ENCODE peak calls at places on chromosomes 1 and 21, in five cellular contexts. One of them, this sample, is unnamed.

GRCh38 chr1:165768513-165769394 is at the start of gene TMCO1:
- DNase-seq in transverse colon: peak
- DNase-seq in uterus: peak
- DNase-seq in HCT116: peak
- DNase-seq in K562: peak
- DNase-seq in this sample: peak

GRCh38 chr1:226634156-226634588 is 85.6 kb downstream of the STUM start:
- DNase-seq in HCT116: peak
- DNase-seq in uterus: peak
- DNase-seq in K562: peak
- DNase-seq in transverse colon: peak
- DNase-seq in this sample: no peak

GRCh38 chr1:59008599-59009347 is 224.9 kb upstream of the JUN start:
- DNase-seq in K562: peak
- DNase-seq in uterus: no peak
- DNase-seq in transverse colon: no peak
- DNase-seq in HCT116: no peak
- DNase-seq in this sample: no peak

GRCh38 chr1:77438239-77438913 is 156.6 kb downstream of the AK5 start:
- DNase-seq in HCT116: no peak
- DNase-seq in transverse colon: no peak
- DNase-seq in uterus: no peak
- DNase-seq in K562: no peak
- DNase-seq in this sample: no peak

GRCh38 chr21:35743571-35743970 is 316.8 kb downstream of the SETD4 start:
- DNase-seq in HCT116: no peak
- DNase-seq in transverse colon: no peak
- DNase-seq in uterus: no peak
- DNase-seq in K562: no peak
- DNase-seq in this sample: no peak

GRCh38 chr21:17513214-17514123 is 626 bp downstream of the CXADR start:
- DNase-seq in HCT116: no peak
- DNase-seq in transverse colon: peak
- DNase-seq in uterus: peak
- DNase-seq in K562: no peak
- DNase-seq in this sample: no peak

GRCh38 chr1:113579256-113580018 is 179.8 kb downstream of the PHTF1 start:
- DNase-seq in uterus: no peak
- DNase-seq in K562: no peak
- DNase-seq in HCT116: no peak
- DNase-seq in transverse colon: no peak
- DNase-seq in this sample: no peak

GRCh38 chr1:77831566-77831965 is 52.1 kb downstream of the MIGA1 start:
- DNase-seq in uterus: no peak
- DNase-seq in HCT116: no peak
- DNase-seq in transverse colon: no peak
- DNase-seq in K562: no peak
- DNase-seq in this sample: no peak

GRCh38 chr1:61692155-61692783 is 32.7 kb downstream of the TM2D1 start:
- DNase-seq in transverse colon: peak
- DNase-seq in uterus: no peak
- DNase-seq in K562: no peak
- DNase-seq in HCT116: no peak
- DNase-seq in this sample: no peak

GRCh38 chr21:46393941-46394818 is 64.5 kb upstream of the DIP2A start:
- DNase-seq in uterus: no peak
- DNase-seq in HCT116: no peak
- DNase-seq in K562: no peak
- DNase-seq in transverse colon: no peak
- DNase-seq in this sample: no peak

GRCh38 chr1:246117066-246117791 is 389.9 kb downstream of the SMYD3 start:
- DNase-seq in uterus: no peak
- DNase-seq in HCT116: no peak
- DNase-seq in transverse colon: peak
- DNase-seq in K562: peak
- DNase-seq in this sample: no peak

GRCh38 chr1:197304626-197305200 is 36.7 kb downstream of the CRB1 start:
- DNase-seq in transverse colon: no peak
- DNase-seq in uterus: no peak
- DNase-seq in K562: no peak
- DNase-seq in HCT116: no peak
- DNase-seq in this sample: no peak

GRCh38 chr1:201536542-201536941 is 2.4 kb upstream of the NAV1 start:
- DNase-seq in transverse colon: peak
- DNase-seq in K562: peak
- DNase-seq in HCT116: peak
- DNase-seq in uterus: peak
- DNase-seq in this sample: peak

GRCh38 chr1:98749152-98749756 is 87.7 kb downstream of the SNX7 start:
- DNase-seq in HCT116: no peak
- DNase-seq in K562: no peak
- DNase-seq in uterus: no peak
- DNase-seq in transverse colon: no peak
- DNase-seq in this sample: no peak

GRCh38 chr1:195766709-195767108 is 841.5 kb downstream of the KCNT2 start:
- DNase-seq in uterus: no peak
- DNase-seq in transverse colon: no peak
- DNase-seq in HCT116: no peak
- DNase-seq in K562: no peak
- DNase-seq in this sample: no peak

GRCh38 chr1:25889470-25889869 is 14.0 kb upstream of the PAQR7 start:
- DNase-seq in transverse colon: no peak
- DNase-seq in uterus: no peak
- DNase-seq in HCT116: no peak
- DNase-seq in K562: peak
- DNase-seq in this sample: no peak

GRCh38 chr1:25893072-25893604 is 13.1 kb downstream of the STMN1 start:
- DNase-seq in uterus: no peak
- DNase-seq in HCT116: no peak
- DNase-seq in K562: no peak
- DNase-seq in transverse colon: no peak
- DNase-seq in this sample: no peak

GRCh38 chr1:25891606-25892005 is 14.6 kb downstream of the STMN1 start:
- DNase-seq in transverse colon: no peak
- DNase-seq in HCT116: no peak
- DNase-seq in uterus: no peak
- DNase-seq in K562: no peak
- DNase-seq in this sample: no peak

GRCh38 chr1:25888426-25888987 is 13.0 kb upstream of the PAQR7 start:
- DNase-seq in HCT116: no peak
- DNase-seq in uterus: no peak
- DNase-seq in K562: peak
- DNase-seq in transverse colon: no peak
- DNase-seq in this sample: no peak

GRCh38 chr1:25890249-25891034 is 14.9 kb upstream of the PAQR7 start:
- DNase-seq in K562: peak
- DNase-seq in HCT116: peak
- DNase-seq in uterus: no peak
- DNase-seq in transverse colon: peak
- DNase-seq in this sample: no peak
- TF ChIP-seq POLR2A in K562: no peak
- TF ChIP-seq POLR2A in HCT116: no peak
- TF ChIP-seq POLR2A in uterus: no peak
- TF ChIP-seq POLR2A in transverse colon: peak
- TF ChIP-seq POLR2A in this sample: no peak

GRCh38 chr1:186143521-186143920 is 231.5 kb downstream of the TPR start:
- DNase-seq in transverse colon: no peak
- DNase-seq in K562: no peak
- DNase-seq in HCT116: no peak
- DNase-seq in uterus: no peak
- DNase-seq in this sample: no peak

GRCh38 chr1:186142916-186143315 is 232.1 kb downstream of the TPR start:
- DNase-seq in uterus: no peak
- DNase-seq in K562: no peak
- DNase-seq in transverse colon: no peak
- DNase-seq in HCT116: no peak
- DNase-seq in this sample: no peak

GRCh38 chr1:186142159-186142558 is 232.9 kb downstream of the TPR start:
- DNase-seq in transverse colon: no peak
- DNase-seq in uterus: no peak
- DNase-seq in K562: no peak
- DNase-seq in HCT116: no peak
- DNase-seq in this sample: no peak

GRCh38 chr1:186139115-186139514 is 235.9 kb downstream of the TPR start:
- DNase-seq in K562: no peak
- DNase-seq in uterus: no peak
- DNase-seq in HCT116: no peak
- DNase-seq in transverse colon: no peak
- DNase-seq in this sample: no peak

GRCh38 chr1:186139706-186140105 is 235.3 kb downstream of the TPR start:
- DNase-seq in transverse colon: no peak
- DNase-seq in K562: no peak
- DNase-seq in HCT116: no peak
- DNase-seq in uterus: no peak
- DNase-seq in this sample: no peak
- TF ChIP-seq POLR2A in transverse colon: no peak
- TF ChIP-seq POLR2A in K562: no peak
- TF ChIP-seq POLR2A in HCT116: no peak
- TF ChIP-seq POLR2A in uterus: no peak
- TF ChIP-seq POLR2A in this sample: no peak

GRCh38 chr1:19477284-19478240 is 7.8 kb downstream of the CAPZB start:
- DNase-seq in uterus: no peak
- DNase-seq in K562: no peak
- DNase-seq in HCT116: no peak
- DNase-seq in transverse colon: peak
- DNase-seq in this sample: no peak
- TF ChIP-seq POLR2A in uterus: no peak
- TF ChIP-seq POLR2A in K562: no peak
- TF ChIP-seq POLR2A in HCT116: no peak
- TF ChIP-seq POLR2A in transverse colon: peak
- TF ChIP-seq POLR2A in this sample: no peak

DNA sequence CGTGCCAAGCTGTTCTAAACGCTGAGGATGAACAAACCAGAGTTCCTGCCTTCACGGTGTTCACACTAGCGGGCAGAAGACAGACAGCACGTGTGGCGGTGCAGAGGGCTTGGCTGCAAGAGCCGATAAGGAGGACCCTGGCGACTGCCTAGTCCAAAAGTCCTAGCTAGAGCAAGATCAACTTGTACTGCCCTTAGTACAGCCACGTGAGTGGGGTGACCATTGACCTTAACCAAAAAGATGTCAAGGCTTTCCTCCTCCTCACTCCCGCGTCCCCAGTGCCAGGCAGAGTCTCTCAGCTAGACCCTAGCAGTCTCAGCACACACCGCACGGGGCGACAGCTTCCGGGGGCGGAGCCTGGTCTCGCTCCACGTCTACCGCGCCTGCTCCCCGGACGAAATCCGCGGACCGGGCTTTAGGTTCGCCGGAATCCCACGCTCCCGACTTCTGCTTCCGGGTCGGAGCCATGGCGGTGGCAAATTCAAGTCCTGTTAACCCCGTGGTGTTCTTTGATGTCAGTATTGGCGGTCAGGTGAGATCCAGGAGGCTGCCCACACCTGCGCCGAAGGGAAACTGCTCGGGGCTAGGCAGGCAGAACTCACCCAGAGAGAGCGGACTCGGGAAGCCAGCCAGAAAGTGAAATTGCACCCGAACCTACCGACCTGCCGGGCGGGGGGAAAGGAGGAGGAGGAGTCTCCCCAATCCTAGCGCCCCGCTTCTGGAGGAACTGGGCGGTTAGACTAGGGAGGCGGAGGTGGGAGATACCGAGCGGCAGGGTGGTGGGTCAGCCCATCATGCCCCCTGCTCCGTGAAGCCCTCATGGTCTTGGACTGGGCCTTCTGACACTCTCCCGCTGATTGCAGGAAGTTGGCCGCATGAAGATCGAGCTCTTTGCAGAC is at the start of gene PPIH:
- DNase-seq in transverse colon: peak
- DNase-seq in uterus: peak
- DNase-seq in HCT116: peak
- DNase-seq in K562: peak
- DNase-seq in this sample: peak
- TF ChIP-seq POLR2A in transverse colon: peak
- TF ChIP-seq POLR2A in uterus: peak
- TF ChIP-seq POLR2A in HCT116: peak
- TF ChIP-seq POLR2A in K562: peak
- TF ChIP-seq POLR2A in this sample: no peak

GRCh38 chr1:214602764-214603657 is at the start of gene CENPF:
- DNase-seq in transverse colon: peak
- DNase-seq in uterus: peak
- DNase-seq in HCT116: peak
- DNase-seq in K562: peak
- DNase-seq in this sample: peak
- TF ChIP-seq POLR2A in transverse colon: no peak
- TF ChIP-seq POLR2A in uterus: no peak
- TF ChIP-seq POLR2A in HCT116: peak
- TF ChIP-seq POLR2A in K562: peak
- TF ChIP-seq POLR2A in this sample: no peak

GRCh38 chr21:26167593-26167992 is 3.0 kb downstream of the APP start:
- DNase-seq in uterus: no peak
- DNase-seq in HCT116: no peak
- DNase-seq in transverse colon: no peak
- DNase-seq in K562: no peak
- DNase-seq in this sample: no peak

GRCh38 chr21:26169061-26169610 is 1.4 kb downstream of the APP start:
- DNase-seq in K562: no peak
- DNase-seq in HCT116: peak
- DNase-seq in uterus: peak
- DNase-seq in transverse colon: peak
- DNase-seq in this sample: no peak

GRCh38 chr21:26171310-26172100 is 935 bp upstream of the APP start:
- DNase-seq in K562: no peak
- DNase-seq in HCT116: no peak
- DNase-seq in transverse colon: no peak
- DNase-seq in uterus: no peak
- DNase-seq in this sample: no peak

GRCh38 chr21:26170471-26171309 is at the start of gene APP:
- DNase-seq in HCT116: peak
- DNase-seq in uterus: peak
- DNase-seq in transverse colon: peak
- DNase-seq in K562: peak
- DNase-seq in this sample: peak

GRCh38 chr21:26169611-26170470 is 729 bp downstream of the APP start:
- DNase-seq in transverse colon: peak
- DNase-seq in uterus: peak
- DNase-seq in K562: peak
- DNase-seq in HCT116: peak
- DNase-seq in this sample: peak
- TF ChIP-seq POLR2A in transverse colon: peak
- TF ChIP-seq POLR2A in uterus: peak
- TF ChIP-seq POLR2A in K562: no peak
- TF ChIP-seq POLR2A in HCT116: no peak
- TF ChIP-seq POLR2A in this sample: no peak

DNA sequence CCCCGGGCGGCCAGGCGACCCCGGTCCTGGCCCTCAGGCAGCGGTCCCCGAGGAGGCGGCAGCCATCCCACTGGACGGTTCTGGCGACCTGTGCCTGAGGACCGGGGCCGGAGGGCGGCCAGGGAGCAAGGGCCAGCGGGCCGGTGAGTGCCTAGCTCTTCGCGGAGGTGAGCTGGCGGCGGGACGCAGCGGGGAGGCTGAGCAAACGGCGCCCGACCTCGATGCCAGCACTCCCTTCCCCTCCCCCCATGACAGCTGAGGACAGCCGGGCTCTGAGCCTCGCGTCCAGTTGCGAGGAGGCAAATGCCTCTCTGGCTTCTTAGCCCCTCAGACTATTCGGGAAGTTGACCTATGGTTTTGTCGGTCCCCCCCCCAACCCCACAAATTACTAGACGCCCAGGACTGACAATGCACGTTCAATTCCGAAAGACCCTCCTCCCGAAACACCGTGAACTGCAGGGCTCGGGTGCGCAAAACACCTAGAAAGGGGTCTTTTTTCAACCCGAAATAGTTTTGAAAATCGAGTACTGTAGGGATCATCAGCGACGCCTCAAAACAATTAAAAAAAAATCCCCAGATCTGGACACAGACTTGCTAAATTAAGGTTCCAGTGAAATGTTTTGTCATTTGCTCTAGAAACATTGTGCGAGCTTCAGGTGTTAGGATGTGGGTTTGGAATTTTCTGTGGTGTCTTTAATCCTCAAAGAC is 8.3 kb downstream of the CDKN2C start:
- DNase-seq in uterus: peak
- DNase-seq in transverse colon: peak
- DNase-seq in K562: peak
- DNase-seq in HCT116: no peak
- DNase-seq in this sample: peak
- TF ChIP-seq POLR2A in uterus: peak
- TF ChIP-seq POLR2A in transverse colon: peak
- TF ChIP-seq POLR2A in K562: peak
- TF ChIP-seq POLR2A in HCT116: peak
- TF ChIP-seq POLR2A in this sample: no peak

This sample was measured in lower leg skin.